ENCODE peak calls at places on chromosome X, in ten cellular contexts. N is Right ventricle myocardium superior; V is stromal cell of bone marrow; F is MCF 10A; X is WTC11; E is GM18507; C is midbrain; I is ELF-1; R is stimulated activated naive B cell treated with anti-CD40 and anti-IgM and Interleukin-4, amounts not matched to agents 10 μg/mL and 1 μg/mL and 100 μg/mL, for 72 hours; M is brain pericyte. A is an unnamed sample.

GRCh38 chrX:118977424-118977823 is 3.0 kb downstream of the LONRF3 start:
- DNase-seq in N (no peak), V (no peak), F (no peak), X (no peak), E (no peak), C (no peak), I (no peak), R (no peak), M (no peak), A (no peak)

GRCh38 chrX:78103001-78103634 is 930 bp upstream of the PGK1 start:
- DNase-seq in N (no peak), V (no peak), F (no peak), X (no peak), E (no peak), C (no peak), I (no peak), R (no peak), M (no peak), A (no peak)

GRCh38 chrX:22063284-22063683 is 31.2 kb downstream of the PHEX start:
- DNase-seq in N (no peak), V (no peak), F (no peak), X (no peak), E (peak), C (no peak), I (no peak), R (peak), M (no peak), A (no peak)

GRCh38 chrX:13341491-13342101 is 21.7 kb upstream of the ATXN3L start:
- DNase-seq in N (no peak), V (no peak), F (no peak), X (no peak), E (no peak), C (no peak), I (no peak), R (no peak), M (no peak), A (no peak)

GRCh38 chrX:132875705-132876508 is 82.5 kb downstream of the HS6ST2 start:
- DNase-seq in N (no peak), V (no peak), F (no peak), X (no peak), E (no peak), C (no peak), I (peak), R (no peak), M (no peak), A (no peak)

GRCh38 chrX:49155243-49155899 is 7.2 kb upstream of the MAGIX start:
- DNase-seq in N (no peak), V (no peak), F (peak), X (peak), E (no peak), C (no peak), I (peak), R (no peak), M (no peak), A (no peak)

GRCh38 chrX:134237363-134237702 is 351 bp downstream of the CCDC160 start:
- DNase-seq in N (no peak), V (no peak), F (no peak), X (no peak), E (no peak), C (no peak), I (peak), R (no peak), M (no peak), A (no peak)

GRCh38 chrX:107450823-107451509 is 1.5 kb downstream of the FRMPD3 start:
- DNase-seq in N (no peak), V (no peak), F (no peak), X (peak), E (no peak), C (no peak), I (peak), R (no peak), M (no peak), A (no peak)

GRCh38 chrX:7514871-7515599 is 327.9 kb upstream of the VCX start:
- DNase-seq in N (no peak), V (peak), F (peak), X (no peak), E (no peak), C (no peak), I (no peak), R (no peak), M (no peak), A (no peak)

GRCh38 chrX:48919360-48919821 is 567 bp upstream of the PIM2 start:
- DNase-seq in N (no peak), V (no peak), F (no peak), X (peak), E (no peak), C (no peak), I (no peak), R (peak), M (no peak), A (no peak)

GRCh38 chrX:1020634-1021166 is 191.7 kb downstream of the CRLF2 start:
- DNase-seq in N (no peak), V (no peak), F (no peak), X (no peak), E (no peak), C (no peak), I (no peak), R (no peak), M (no peak), A (no peak)

GRCh38 chrX:47179221-47179927 is 14.3 kb upstream of the UBA1 start:
- DNase-seq in N (peak), V (no peak), F (peak), X (no peak), E (no peak), C (peak), I (no peak), R (no peak), M (no peak), A (peak)

GRCh38 chrX:47579537-47579936 is 2.7 kb upstream of the TIMP1 start:
- DNase-seq in N (no peak), V (peak), F (peak), X (no peak), E (no peak), C (no peak), I (no peak), R (no peak), M (peak), A (no peak)

GRCh38 chrX:71509289-71509688 is 23.6 kb upstream of the OGT start:
- DNase-seq in N (no peak), V (no peak), F (no peak), X (no peak), E (no peak), C (no peak), I (no peak), R (no peak), M (no peak), A (no peak)

GRCh38 chrX:23822397-23822796 is 39.4 kb downstream of the SAT1 start:
- DNase-seq in N (no peak), V (peak), F (no peak), X (no peak), E (no peak), C (peak), I (no peak), R (no peak), M (no peak), A (no peak)

GRCh38 chrX:23790147-23790497 is 7.1 kb downstream of the SAT1 start:
- DNase-seq in N (no peak), V (no peak), F (no peak), X (no peak), E (no peak), C (no peak), I (peak), R (no peak), M (no peak), A (no peak)

GRCh38 chrX:24241822-24242648 is 71.8 kb downstream of the SUPT20HL2 start:
- DNase-seq in N (no peak), V (no peak), F (peak), X (no peak), E (no peak), C (peak), I (peak), R (no peak), M (no peak), A (no peak)

A was measured in left ventricle myocardium inferior.